ENCODE peak calls at places on chromosomes 4 and X, in five cellular contexts. X is H4, U is germinal center, P is KG1, E is endothelial cell. N is an unnamed sample.

GRCh38 chr4:136599890-136600289 is 932.4 kb downstream of the PCDH18 start:
- DNase-seq in P (no peak), X (no peak), E (no peak), U (no peak), N (no peak)

GRCh38 chrX:14050704-14051103 is 21.0 kb upstream of the GEMIN8 start:
- DNase-seq in X (no peak), P (no peak), U (no peak), E (no peak), N (no peak)

GRCh38 chr4:12499693-12500092 is 984.4 kb downstream of the RAB28 start:
- DNase-seq in X (no peak), U (no peak), P (no peak), E (no peak), N (no peak)

GRCh38 chr4:127055349-127055748 is 577.4 kb upstream of the INTU start:
- DNase-seq in X (peak), E (no peak), P (no peak), U (no peak), N (no peak)

GRCh38 chr4:86910369-86910768 is 18.1 kb upstream of the C4orf36 start:
- DNase-seq in X (no peak), P (no peak), U (no peak), E (no peak), N (no peak)

GRCh38 chr4:100420571-100420970 is 97.3 kb downstream of the EMCN start:
- DNase-seq in X (no peak), U (no peak), P (no peak), E (no peak), N (no peak)

GRCh38 chr4:53967971-53968370 is 96.4 kb downstream of the CHIC2 start:
- DNase-seq in E (no peak), X (no peak), U (no peak), P (no peak), N (no peak)

GRCh38 chrX:102899940-102900916 is 36.8 kb upstream of the RAB40AL start:
- DNase-seq in X (peak), E (peak), P (peak), U (peak), N (peak)

GRCh38 chr4:169724251-169724650 is 33.5 kb downstream of the HPF1 start:
- DNase-seq in U (no peak), E (no peak), X (no peak), P (no peak), N (no peak)

N was measured in erythroblast.